ENCODE peak calls at places on chromosomes 3 and 15, in ten cellular contexts. G is BJ, O is fibroblast of pulmonary artery, S is AG10803, N is left ventricle myocardium inferior, V is heart left ventricle, R is Panc1, Z is dorsolateral prefrontal cortex, C is lung, W is AG04450. F is an unnamed sample.

GRCh38 chr15:76337739-76338554 is 1.4 kb downstream of the ISL2 start:
- DNase-seq in W (no peak), V (no peak), N (no peak), O (no peak), S (no peak), R (no peak), G (no peak), C (no peak), Z (no peak), F (no peak)

GRCh38 chr3:129228891-129229585 is 20.4 kb upstream of the COPG1 start:
- DNase-seq in Z (no peak), G (peak), W (peak), O (peak), R (no peak), C (no peak), V (peak), S (peak), N (peak), F (peak)

GRCh38 chr3:94101860-94102259 is 39.0 kb downstream of the NSUN3 start:
- DNase-seq in O (peak), S (peak), N (no peak), Z (no peak), R (peak), C (no peak), V (no peak), G (no peak), W (no peak), F (peak)

GRCh38 chr15:34109775-34110663 is 8.1 kb downstream of the PGBD4 start:
- DNase-seq in C (no peak), R (no peak), G (no peak), W (peak), N (no peak), S (peak), Z (no peak), O (peak), V (no peak), F (peak)

GRCh38 chr3:88000853-88001252 is 58.0 kb downstream of the CGGBP1 start:
- DNase-seq in G (no peak), Z (no peak), R (no peak), V (no peak), W (no peak), O (peak), S (no peak), C (no peak), N (no peak), F (peak)

GRCh38 chr15:69762373-69763148 is 309.9 kb downstream of the RPLP1 start:
- DNase-seq in O (peak), G (no peak), W (no peak), S (no peak), Z (no peak), V (no peak), R (no peak), C (no peak), N (no peak), F (no peak)

GRCh38 chr3:15860014-15860934 is 62.5 kb upstream of the ANKRD28 start:
- DNase-seq in C (peak), R (no peak), Z (peak), N (peak), O (peak), S (peak), W (peak), G (no peak), V (no peak), F (peak)

GRCh38 chr3:173617490-173617889 is 219.9 kb downstream of the NLGN1 start:
- DNase-seq in R (no peak), S (no peak), W (no peak), G (no peak), O (no peak), C (peak), N (peak), V (peak), Z (no peak), F (no peak)

GRCh38 chr15:90838066-90838465 is 30.3 kb upstream of the FURIN start:
- DNase-seq in N (no peak), S (no peak), Z (no peak), G (no peak), W (no peak), C (no peak), O (no peak), V (no peak), R (no peak), F (no peak)

GRCh38 chr3:103794656-103795055 is 1359.8 kb downstream of the ZPLD1 start:
- DNase-seq in O (no peak), R (no peak), V (no peak), G (no peak), Z (no peak), W (no peak), C (no peak), N (no peak), S (no peak), F (no peak)

GRCh38 chr15:44620081-44620480 is 43.4 kb downstream of the SPG11 start:
- DNase-seq in G (no peak), S (no peak), V (no peak), Z (no peak), R (no peak), C (no peak), O (no peak), N (no peak), W (no peak), F (no peak)

GRCh38 chr15:92471263-92471662 is 77.6 kb downstream of the ST8SIA2 start:
- DNase-seq in N (no peak), R (no peak), C (no peak), S (no peak), V (no peak), G (no peak), Z (no peak), O (no peak), W (no peak), F (no peak)

GRCh38 chr3:59235221-59236012 is 185.6 kb upstream of the CFAP20DC start:
- DNase-seq in C (no peak), W (no peak), S (no peak), N (no peak), G (no peak), V (no peak), O (no peak), Z (no peak), R (no peak), F (no peak)

GRCh38 chr3:118754614-118755013 is 280.0 kb downstream of the IGSF11 start:
- DNase-seq in G (no peak), S (no peak), O (no peak), Z (no peak), N (no peak), R (no peak), V (no peak), W (no peak), C (no peak), F (no peak)

GRCh38 chr3:107740992-107741896 is 218.5 kb downstream of the BBX start:
- DNase-seq in G (no peak), S (peak), R (no peak), C (no peak), V (no peak), N (no peak), O (peak), W (no peak), Z (no peak), F (peak)

GRCh38 chr3:188310270-188310710 is 156.3 kb downstream of the LPP start:
- DNase-seq in O (no peak), C (no peak), G (no peak), R (no peak), Z (no peak), N (no peak), S (peak), V (no peak), W (no peak), F (no peak)

GRCh38 chr3:46423588-46423987 is 16.5 kb downstream of the CCRL2 start:
- DNase-seq in R (no peak), V (no peak), Z (no peak), C (no peak), O (peak), W (no peak), N (no peak), G (no peak), S (peak), F (peak)

GRCh38 chr3:72310028-72310987 is 525.4 kb upstream of the PROK2 start:
- DNase-seq in S (peak), V (peak), C (no peak), N (peak), R (no peak), W (peak), G (peak), Z (no peak), O (peak), F (peak)

GRCh38 chr15:89139613-89140499 is 51.6 kb downstream of the ABHD2 start:
- DNase-seq in N (no peak), C (no peak), V (peak), O (peak), W (no peak), G (no peak), S (peak), R (no peak), Z (peak), F (peak)
- TF ChIP-seq CTCF in N (peak), C (no peak), V (no peak), O (peak), W (peak), G (peak), S (peak), R (peak), Z (peak), F (peak)

GRCh38 chr3:99795573-99795972 is 22.1 kb upstream of the CMSS1 start:
- DNase-seq in N (no peak), C (no peak), Z (no peak), V (no peak), W (no peak), O (no peak), G (no peak), R (no peak), S (no peak), F (no peak)
- TF ChIP-seq CTCF in N (no peak), C (no peak), Z (no peak), V (no peak), W (no peak), O (no peak), G (no peak), R (no peak), S (no peak), F (no peak)

DNA sequence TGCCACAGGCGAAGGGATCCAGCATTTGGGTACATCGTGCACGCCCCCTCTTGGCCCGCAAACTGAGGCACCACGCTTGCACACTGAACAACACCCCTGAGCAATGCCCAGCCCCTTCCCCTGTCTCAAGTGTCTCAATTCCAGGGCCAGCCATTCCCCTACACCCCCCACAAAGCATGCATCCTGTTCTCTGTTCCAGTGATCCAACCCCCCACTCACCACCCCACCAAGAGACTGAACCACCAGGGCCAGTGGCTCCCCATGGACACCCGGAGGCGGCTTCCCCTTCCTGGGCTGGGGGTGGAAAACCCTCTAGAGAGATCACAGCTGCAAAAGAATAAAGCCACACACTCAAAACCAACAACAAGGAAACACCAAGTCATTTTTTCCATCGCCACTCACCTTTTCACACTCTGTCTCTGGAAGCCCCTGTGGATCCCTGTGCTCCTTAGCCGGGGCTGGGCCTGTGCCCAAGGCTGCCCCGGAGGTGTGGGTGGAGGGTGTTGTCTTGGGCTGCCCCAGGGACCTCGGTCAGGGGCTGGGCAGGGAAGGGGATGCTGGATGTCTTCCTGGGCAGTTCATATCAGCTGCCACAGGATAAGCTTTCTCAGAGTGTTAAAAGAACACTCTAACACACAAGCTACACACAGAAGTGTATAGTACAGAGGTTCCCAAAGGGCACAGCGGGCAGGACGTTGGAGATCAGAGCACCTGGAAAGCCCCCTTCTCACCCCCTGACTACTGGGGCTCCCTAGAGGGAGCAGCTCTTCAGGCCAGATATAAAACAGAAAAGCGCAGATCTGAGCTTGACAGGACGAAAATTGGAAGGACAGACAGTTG is 92.5 kb downstream of the CHSY1 start:
- DNase-seq in G (no peak), S (no peak), W (no peak), N (no peak), Z (no peak), C (no peak), V (no peak), O (no peak), R (no peak), F (no peak)
- TF ChIP-seq CTCF in G (no peak), S (no peak), W (no peak), N (no peak), Z (no peak), C (no peak), V (no peak), O (no peak), R (no peak), F (no peak)

DNA sequence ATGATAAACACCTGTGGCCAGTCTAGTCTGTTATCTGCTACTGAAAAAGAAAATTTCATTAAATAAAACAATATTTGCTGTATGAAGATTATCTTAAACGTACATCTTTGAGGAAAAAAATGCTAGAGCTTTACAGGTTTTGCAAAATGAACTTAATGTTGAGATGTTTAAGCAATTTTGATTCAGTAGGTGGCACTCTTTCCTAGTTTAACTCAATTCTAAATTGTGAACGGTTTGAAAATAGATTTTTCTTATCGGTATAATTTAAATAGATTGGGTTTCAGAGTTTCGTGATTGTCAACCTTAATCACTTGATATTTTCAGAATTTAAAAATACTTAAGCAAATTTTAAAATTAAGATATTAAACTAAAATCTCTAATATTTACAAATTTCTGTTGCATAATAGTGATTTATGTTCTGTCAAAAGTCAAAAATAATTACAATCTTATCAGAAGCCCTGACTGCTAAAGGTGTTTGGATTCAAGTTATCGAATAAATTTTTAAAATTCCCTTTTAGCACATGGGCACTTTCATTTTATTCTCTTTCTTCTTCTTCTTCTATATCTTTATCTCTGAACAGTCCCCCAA is 7.0 kb upstream of the RNF111 start:
- DNase-seq in W (no peak), G (no peak), C (no peak), O (peak), R (no peak), V (no peak), S (peak), Z (no peak), N (no peak), F (peak)
- TF ChIP-seq CTCF in W (peak), G (peak), C (peak), O (peak), R (peak), V (peak), S (peak), Z (peak), N (peak), F (peak)

GRCh38 chr3:31453430-31453829 is 79.3 kb upstream of the STT3B start:
- DNase-seq in S (no peak), Z (no peak), C (no peak), N (no peak), R (no peak), W (no peak), V (no peak), O (no peak), G (no peak), F (no peak)
- TF ChIP-seq CTCF in S (no peak), Z (no peak), C (no peak), N (no peak), R (no peak), W (no peak), V (no peak), O (no peak), G (no peak), F (no peak)

GRCh38 chr3:35946121-35946856 is 307.0 kb downstream of the ARPP21 start:
- DNase-seq in N (no peak), W (no peak), O (peak), Z (no peak), S (peak), G (no peak), R (no peak), C (no peak), V (no peak), F (peak)
- TF ChIP-seq CTCF in N (peak), W (peak), O (peak), Z (peak), S (peak), G (peak), R (peak), C (no peak), V (no peak), F (peak)

GRCh38 chr3:138376663-138377062 is 28.3 kb downstream of the MRAS start:
- DNase-seq in V (no peak), R (no peak), S (no peak), C (no peak), G (no peak), W (no peak), N (no peak), Z (no peak), O (no peak), F (no peak)
- TF ChIP-seq CTCF in V (no peak), R (no peak), S (no peak), C (no peak), G (no peak), W (no peak), N (no peak), Z (no peak), O (no peak), F (no peak)